ENCODE peak calls at places on chromosome 22, in four cellular contexts. One of them, this sample, is unnamed.

GRCh38 chr22:45421349-45422057 is 8.0 kb downstream of the RIBC2 start:
- DNase-seq in astrocyte of the cerebellum: no peak
- DNase-seq in fibroblast of lung: no peak
- DNase-seq in AG04450: no peak
- DNase-seq in this sample: no peak

GRCh38 chr22:35900483-35901168 is 128.0 kb downstream of the RBFOX2 start:
- DNase-seq in fibroblast of lung: no peak
- DNase-seq in astrocyte of the cerebellum: no peak
- DNase-seq in AG04450: no peak
- DNase-seq in this sample: no peak

GRCh38 chr22:27420817-27421361 is 380.7 kb downstream of the MN1 start:
- DNase-seq in fibroblast of lung: peak
- DNase-seq in astrocyte of the cerebellum: peak
- DNase-seq in AG04450: peak
- DNase-seq in this sample: peak

GRCh38 chr22:29820941-29821789 is 16.9 kb downstream of the ASCC2 start:
- DNase-seq in fibroblast of lung: peak
- DNase-seq in AG04450: peak
- DNase-seq in astrocyte of the cerebellum: peak
- DNase-seq in this sample: peak

GRCh38 chr22:43658823-43659222 is 153.3 kb downstream of the EFCAB6 start:
- DNase-seq in AG04450: no peak
- DNase-seq in astrocyte of the cerebellum: no peak
- DNase-seq in fibroblast of lung: no peak
- DNase-seq in this sample: no peak

GRCh38 chr22:44037519-44038370 is 13.6 kb downstream of the PARVB start:
- DNase-seq in fibroblast of lung: peak
- DNase-seq in astrocyte of the cerebellum: peak
- DNase-seq in AG04450: peak
- DNase-seq in this sample: peak

GRCh38 chr22:19707347-19708322 is 6.7 kb upstream of the SEPTIN5 start:
- DNase-seq in AG04450: no peak
- DNase-seq in fibroblast of lung: no peak
- DNase-seq in astrocyte of the cerebellum: no peak
- DNase-seq in this sample: no peak

GRCh38 chr22:47449508-47450270 is 687.2 kb downstream of the TBC1D22A start:
- DNase-seq in astrocyte of the cerebellum: no peak
- DNase-seq in fibroblast of lung: no peak
- DNase-seq in AG04450: no peak
- DNase-seq in this sample: no peak

GRCh38 chr22:22843848-22844247 is 43.8 kb upstream of the IGLL5 start:
- DNase-seq in AG04450: no peak
- DNase-seq in fibroblast of lung: no peak
- DNase-seq in astrocyte of the cerebellum: no peak
- DNase-seq in this sample: no peak

GRCh38 chr22:35708917-35709316 is 8.8 kb upstream of the APOL5 start:
- DNase-seq in astrocyte of the cerebellum: no peak
- DNase-seq in AG04450: no peak
- DNase-seq in fibroblast of lung: no peak
- DNase-seq in this sample: no peak

GRCh38 chr22:20268350-20269012 is 363 bp upstream of the RTN4R start:
- DNase-seq in AG04450: no peak
- DNase-seq in astrocyte of the cerebellum: no peak
- DNase-seq in fibroblast of lung: peak
- DNase-seq in this sample: no peak

GRCh38 chr22:48919851-48920589 is 907.7 kb downstream of the BRD1 start:
- DNase-seq in AG04450: no peak
- DNase-seq in astrocyte of the cerebellum: no peak
- DNase-seq in fibroblast of lung: no peak
- DNase-seq in this sample: no peak

GRCh38 chr22:28599693-28600092 is 79.9 kb downstream of the TTC28 start:
- DNase-seq in AG04450: no peak
- DNase-seq in fibroblast of lung: no peak
- DNase-seq in astrocyte of the cerebellum: no peak
- DNase-seq in this sample: no peak

GRCh38 chr22:45162531-45162930 is 1.2 kb upstream of the NUP50 start:
- DNase-seq in astrocyte of the cerebellum: no peak
- DNase-seq in fibroblast of lung: peak
- DNase-seq in AG04450: no peak
- DNase-seq in this sample: no peak

GRCh38 chr22:29275819-29276565 is 7.9 kb downstream of the EWSR1 start:
- DNase-seq in fibroblast of lung: no peak
- DNase-seq in astrocyte of the cerebellum: no peak
- DNase-seq in AG04450: no peak
- DNase-seq in this sample: no peak

GRCh38 chr22:48952256-48953102 is 875.2 kb downstream of the BRD1 start:
- DNase-seq in fibroblast of lung: no peak
- DNase-seq in AG04450: no peak
- DNase-seq in astrocyte of the cerebellum: no peak
- DNase-seq in this sample: no peak

GRCh38 chr22:26429458-26430238 is 588 bp downstream of the ASPHD2 start:
- DNase-seq in fibroblast of lung: no peak
- DNase-seq in astrocyte of the cerebellum: no peak
- DNase-seq in AG04450: no peak
- DNase-seq in this sample: no peak

GRCh38 chr22:45008853-45009751 is 703 bp downstream of the PHF21B start:
- DNase-seq in AG04450: no peak
- DNase-seq in astrocyte of the cerebellum: no peak
- DNase-seq in fibroblast of lung: no peak
- DNase-seq in this sample: no peak

GRCh38 chr22:30565341-30565740 is 9.1 kb downstream of the GAL3ST1 start:
- DNase-seq in AG04450: no peak
- DNase-seq in astrocyte of the cerebellum: no peak
- DNase-seq in fibroblast of lung: no peak
- DNase-seq in this sample: no peak

GRCh38 chr22:20552450-20552894 is 45.1 kb downstream of the MED15 start:
- DNase-seq in astrocyte of the cerebellum: no peak
- DNase-seq in fibroblast of lung: peak
- DNase-seq in AG04450: no peak
- DNase-seq in this sample: no peak

GRCh38 chr22:32119568-32120235 is 39.4 kb downstream of the C22orf42 start:
- DNase-seq in astrocyte of the cerebellum: no peak
- DNase-seq in fibroblast of lung: no peak
- DNase-seq in AG04450: no peak
- DNase-seq in this sample: no peak

GRCh38 chr22:30444632-30445437 is 19.3 kb downstream of the MTFP1 start:
- DNase-seq in astrocyte of the cerebellum: no peak
- DNase-seq in AG04450: no peak
- DNase-seq in fibroblast of lung: peak
- DNase-seq in this sample: no peak

GRCh38 chr22:24146190-24146616 is 35.1 kb upstream of the SUSD2 start:
- DNase-seq in AG04450: peak
- DNase-seq in astrocyte of the cerebellum: no peak
- DNase-seq in fibroblast of lung: peak
- DNase-seq in this sample: peak

GRCh38 chr22:41368543-41368817 is 13.3 kb upstream of the TEF start:
- DNase-seq in AG04450: no peak
- DNase-seq in fibroblast of lung: no peak
- DNase-seq in astrocyte of the cerebellum: no peak
- DNase-seq in this sample: no peak
- H3K4me3 ChIP-seq in AG04450: peak
- H3K4me3 ChIP-seq in fibroblast of lung: no peak
- H3K4me3 ChIP-seq in astrocyte of the cerebellum: no peak
- H3K4me3 ChIP-seq in this sample: peak

GRCh38 chr22:37563153-37564081 is 3.1 kb downstream of the CDC42EP1 start:
- DNase-seq in fibroblast of lung: peak
- DNase-seq in astrocyte of the cerebellum: peak
- DNase-seq in AG04450: peak
- DNase-seq in this sample: peak
- H3K4me3 ChIP-seq in fibroblast of lung: peak
- H3K4me3 ChIP-seq in astrocyte of the cerebellum: peak
- H3K4me3 ChIP-seq in AG04450: peak
- H3K4me3 ChIP-seq in this sample: peak

GRCh38 chr22:40107244-40107643 is 70.5 kb upstream of the TNRC6B start:
- DNase-seq in fibroblast of lung: peak
- DNase-seq in AG04450: no peak
- DNase-seq in astrocyte of the cerebellum: no peak
- DNase-seq in this sample: no peak
- H3K4me3 ChIP-seq in fibroblast of lung: peak
- H3K4me3 ChIP-seq in AG04450: peak
- H3K4me3 ChIP-seq in astrocyte of the cerebellum: no peak
- H3K4me3 ChIP-seq in this sample: no peak

GRCh38 chr22:50672471-50673230 is at the start of gene SHANK3:
- DNase-seq in astrocyte of the cerebellum: no peak
- DNase-seq in fibroblast of lung: no peak
- DNase-seq in AG04450: no peak
- DNase-seq in this sample: no peak
- H3K4me3 ChIP-seq in astrocyte of the cerebellum: peak
- H3K4me3 ChIP-seq in fibroblast of lung: no peak
- H3K4me3 ChIP-seq in AG04450: no peak
- H3K4me3 ChIP-seq in this sample: no peak

GRCh38 chr22:36912694-36913430 is 566 bp upstream of the CSF2RB start:
- DNase-seq in astrocyte of the cerebellum: no peak
- DNase-seq in fibroblast of lung: no peak
- DNase-seq in AG04450: no peak
- DNase-seq in this sample: no peak

GRCh38 chr22:36914383-36914752 is 940 bp downstream of the CSF2RB start:
- DNase-seq in AG04450: no peak
- DNase-seq in astrocyte of the cerebellum: no peak
- DNase-seq in fibroblast of lung: no peak
- DNase-seq in this sample: no peak

GRCh38 chr22:36911887-36912661 is 1.4 kb upstream of the CSF2RB start:
- DNase-seq in AG04450: no peak
- DNase-seq in fibroblast of lung: no peak
- DNase-seq in astrocyte of the cerebellum: no peak
- DNase-seq in this sample: no peak

GRCh38 chr22:36916034-36916433 is 2.6 kb downstream of the CSF2RB start:
- DNase-seq in astrocyte of the cerebellum: no peak
- DNase-seq in fibroblast of lung: no peak
- DNase-seq in AG04450: no peak
- DNase-seq in this sample: no peak

DNA sequence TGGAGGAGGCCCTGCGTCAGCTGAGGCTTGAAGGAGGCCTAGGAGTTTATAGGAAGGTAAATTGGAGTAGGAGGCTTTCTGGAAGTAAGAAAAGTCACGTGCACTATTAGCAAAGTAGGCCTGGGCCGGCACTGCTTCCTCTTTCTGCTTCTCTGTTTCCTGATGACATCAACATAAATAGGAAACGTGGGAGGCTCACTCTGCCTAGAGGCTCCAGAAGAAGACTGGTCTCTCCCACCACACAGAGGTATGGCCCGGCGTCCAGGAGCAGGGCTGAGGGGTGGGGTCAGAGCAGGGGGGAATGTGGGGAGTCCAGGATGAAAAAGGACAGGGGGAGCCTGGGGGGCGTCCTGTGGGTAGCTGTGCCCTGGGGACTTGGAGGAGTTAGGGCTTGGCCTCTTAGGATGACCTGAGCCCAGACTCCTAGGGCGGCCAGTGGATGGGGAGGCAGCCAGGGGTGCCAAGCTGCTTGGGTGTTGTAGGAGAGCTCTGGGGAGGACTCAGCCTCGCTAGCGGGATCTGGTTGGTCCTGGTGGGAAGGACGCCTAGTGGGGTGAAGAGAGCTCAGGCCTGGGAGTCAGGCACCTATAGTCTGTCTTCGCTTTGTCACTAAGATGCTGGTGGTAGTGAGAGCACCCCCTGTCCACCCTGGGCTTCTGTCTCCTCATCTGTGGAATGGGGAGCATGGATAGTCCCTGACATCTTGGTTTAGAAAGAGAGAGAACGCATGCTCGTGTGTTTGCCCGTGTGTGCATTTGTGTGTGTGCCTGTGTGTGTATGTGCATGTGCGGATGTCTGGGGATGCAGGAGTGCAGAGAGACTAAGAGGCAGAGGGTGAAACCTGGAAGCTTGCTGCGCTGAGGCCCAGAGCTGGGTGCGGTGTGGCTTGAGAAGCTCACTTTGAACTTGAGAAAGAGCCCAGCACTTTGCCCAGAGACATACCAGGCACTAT is at the start of gene CSF2RB:
- DNase-seq in astrocyte of the cerebellum: no peak
- DNase-seq in AG04450: no peak
- DNase-seq in fibroblast of lung: no peak
- DNase-seq in this sample: no peak
- H3K4me3 ChIP-seq in astrocyte of the cerebellum: no peak
- H3K4me3 ChIP-seq in AG04450: no peak
- H3K4me3 ChIP-seq in fibroblast of lung: no peak
- H3K4me3 ChIP-seq in this sample: no peak